ENCODE peak calls at places on chromosomes 3 and 15, in six cellular contexts. C is A172; D is DMS 273 treated with DMSO at 0.1 percent for 48 hours; L is stimulated activated naive CD8-positive, alpha-beta T cell treated with anti-CD3 and anti-CD28 coated beads, Interleukin-15, Interleukin-2, amounts not matched to agents 100 U/mL and 50 U/mL, for 24 hours; X is activated CD4-positive, alpha-beta T cell treated with anti-CD3 and anti-CD28 coated beads for 24 hours; G is stimulated activated CD4-positive, alpha-beta T cell treated with anti-CD3 and anti-CD28 coated beads, TNF-alpha, amount 100 ng/mL, for 4 hours. E is an unnamed sample.

GRCh38 chr15:68821190-68821897 is 649 bp upstream of the ANP32A start:
- DNase-seq in D (no peak), G (no peak), X (no peak), C (no peak), L (peak; percentile 24), E (no peak)

GRCh38 chr15:63264685-63265302 is 12.6 kb upstream of the APH1B start:
- DNase-seq in D (peak; percentile 80), X (no peak), C (no peak), L (no peak), G (no peak), E (no peak)

GRCh38 chr3:187713504-187713903 is 11.1 kb upstream of the RTP2 start:
- DNase-seq in X (no peak), D (no peak), L (no peak), C (peak; percentile 67), G (no peak), E (peak; percentile 70)

GRCh38 chr3:127849368-127849767 is 27.1 kb upstream of the MGLL start:
- DNase-seq in X (no peak), G (no peak), L (no peak), C (no peak), D (peak; percentile 97), E (no peak)

GRCh38 chr15:50764331-50765201 is 940 bp downstream of the SPPL2A start:
- DNase-seq in L (peak; percentile 24), G (no peak), X (no peak), C (peak; percentile 8), D (no peak), E (no peak)

GRCh38 chr15:93852761-93853160 is 378.6 kb upstream of the MCTP2 start:
- DNase-seq in C (no peak), L (no peak), G (no peak), D (no peak), X (no peak), E (no peak)

GRCh38 chr15:70090436-70091291 is 7.1 kb downstream of the TLE3 start:
- DNase-seq in X (no peak), D (no peak), G (no peak), L (no peak), C (no peak), E (no peak)

GRCh38 chr3:101271728-101272127 is 48.6 kb downstream of the IMPG2 start:
- DNase-seq in G (no peak), X (no peak), L (no peak), C (no peak), D (no peak), E (no peak)

GRCh38 chr3:191721983-191722382 is 261.0 kb downstream of the PYDC2 start:
- DNase-seq in G (no peak), D (no peak), C (no peak), X (no peak), L (no peak), E (no peak)

GRCh38 chr3:17901893-17902292 is 159.5 kb upstream of the TBC1D5 start:
- DNase-seq in G (no peak), C (no peak), D (no peak), L (no peak), X (no peak), E (peak; percentile 75)

GRCh38 chr3:12428131-12428530 is 56.1 kb upstream of the TSEN2 start:
- DNase-seq in G (no peak), X (no peak), L (no peak), C (no peak), D (no peak), E (no peak)

GRCh38 chr3:195142519-195142918 is 128.4 kb downstream of the XXYLT1 start:
- DNase-seq in L (no peak), D (no peak), C (no peak), X (no peak), G (no peak), E (no peak)